ENCODE peak calls at places on chromosome 18, in four cellular contexts. W is H9, T is mesenchymal stem cell, Y is mesendoderm. L is an unnamed sample.

GRCh38 chr18:56807883-56808282 is 156.7 kb downstream of the WDR7 start:
- DNase-seq in W (no peak), T (no peak), Y (no peak), L (no peak)

GRCh38 chr18:58727776-58728500 is 56.7 kb downstream of the MALT1 start:
- DNase-seq in W (no peak), T (no peak), Y (no peak), L (peak)

GRCh38 chr18:5515007-5515744 is 28.6 kb downstream of the EPB41L3 start:
- DNase-seq in W (no peak), T (no peak), Y (no peak), L (no peak)

GRCh38 chr18:28792404-28793103 is 615.6 kb upstream of the CDH2 start:
- DNase-seq in W (no peak), T (no peak), Y (no peak), L (no peak)

GRCh38 chr18:24704921-24705620 is 244.6 kb downstream of the HRH4 start:
- DNase-seq in W (no peak), T (peak), Y (no peak), L (peak)

GRCh38 chr18:23793985-23794867 is 105.0 kb downstream of the LAMA3 start:
- DNase-seq in W (no peak), T (no peak), Y (peak), L (no peak)

GRCh38 chr18:21257383-21257782 is 15.4 kb downstream of the GREB1L start:
- DNase-seq in W (no peak), T (no peak), Y (no peak), L (peak)

GRCh38 chr18:27860011-27860410 is 316.9 kb downstream of the CDH2 start:
- DNase-seq in W (no peak), T (no peak), Y (peak), L (no peak)

GRCh38 chr18:50780144-50780543 is 39.7 kb downstream of the MRO start:
- DNase-seq in W (no peak), T (no peak), Y (no peak), L (no peak)

GRCh38 chr18:61435064-61435652 is 101.9 kb downstream of the CDH20 start:
- DNase-seq in W (peak), T (peak), Y (peak), L (peak)

GRCh38 chr18:8084160-8084559 is 517.0 kb downstream of the PTPRM start:
- DNase-seq in W (peak), T (peak), Y (peak), L (peak)

GRCh38 chr18:54479365-54479764 is 111.7 kb upstream of the DYNAP start:
- DNase-seq in W (no peak), T (no peak), Y (peak), L (no peak)

GRCh38 chr18:11149441-11150270 is at the start of gene PIEZO2:
- DNase-seq in W (peak), T (peak), Y (peak), L (peak)

GRCh38 chr18:63409301-63409700 is 13.0 kb downstream of the VPS4B start:
- DNase-seq in W (no peak), T (peak), Y (no peak), L (peak)

GRCh38 chr18:48607049-48607984 is 68.5 kb downstream of the CTIF start:
- DNase-seq in W (no peak), T (peak), Y (no peak), L (peak)

GRCh38 chr18:49751427-49752094 is 61.8 kb downstream of the ACAA2 start:
- DNase-seq in W (no peak), T (no peak), Y (no peak), L (no peak)

GRCh38 chr18:23784811-23785245 is 95.6 kb downstream of the LAMA3 start:
- DNase-seq in W (no peak), T (peak), Y (peak), L (peak)

GRCh38 chr18:49460958-49461601 is 635 bp upstream of the DYM start:
- DNase-seq in W (no peak), T (no peak), Y (no peak), L (no peak)

GRCh38 chr18:10421859-10422258 is 32.6 kb upstream of the APCDD1 start:
- DNase-seq in W (no peak), T (no peak), Y (no peak), L (peak)

GRCh38 chr18:54119524-54120019 is 104.9 kb downstream of the MBD2 start:
- DNase-seq in W (peak), T (peak), Y (peak), L (peak)

GRCh38 chr18:55427951-55428350 is 160.0 kb downstream of the TCF4 start:
- DNase-seq in W (no peak), T (no peak), Y (no peak), L (no peak)

GRCh38 chr18:67875057-67875456 is 358.5 kb upstream of the DSEL start:
- DNase-seq in W (no peak), T (no peak), Y (peak), L (no peak)

GRCh38 chr18:1691860-1692259 is 787.2 kb downstream of the ADCYAP1 start:
- DNase-seq in W (no peak), T (no peak), Y (no peak), L (no peak)

GRCh38 chr18:55633032-55633431 is 45.0 kb upstream of the TCF4 start:
- DNase-seq in W (no peak), T (no peak), Y (no peak), L (no peak)

GRCh38 chr18:74456017-74456408 is 1.1 kb downstream of the DIPK1C start:
- DNase-seq in W (no peak), T (no peak), Y (no peak), L (no peak)

GRCh38 chr18:62187543-62188378 is 706 bp downstream of the RELCH start:
- DNase-seq in W (peak), T (peak), Y (peak), L (peak)

GRCh38 chr18:79765491-79766245 is 32.1 kb upstream of the KCNG2 start:
- DNase-seq in W (no peak), T (no peak), Y (no peak), L (peak)

GRCh38 chr18:45243347-45244095 is 371.8 kb upstream of the SLC14A2 start:
- DNase-seq in W (no peak), T (no peak), Y (no peak), L (no peak)

GRCh38 chr18:34514957-34515356 is 195.1 kb upstream of the DTNA start:
- DNase-seq in W (no peak), T (no peak), Y (no peak), L (no peak)

GRCh38 chr18:46768166-46768921 is 11.5 kb upstream of the ST8SIA5 start:
- DNase-seq in W (no peak), T (no peak), Y (no peak), L (no peak)

GRCh38 chr18:46770708-46771107 is 13.9 kb upstream of the ST8SIA5 start:
- DNase-seq in W (no peak), T (no peak), Y (peak), L (no peak)

GRCh38 chr18:46767217-46767616 is 10.4 kb upstream of the ST8SIA5 start:
- DNase-seq in W (no peak), T (no peak), Y (peak), L (no peak)

GRCh38 chr18:46772396-46772795 is 15.5 kb upstream of the ST8SIA5 start:
- DNase-seq in W (peak), T (no peak), Y (peak), L (no peak)

GRCh38 chr18:46771141-46771540 is 14.3 kb upstream of the ST8SIA5 start:
- DNase-seq in W (no peak), T (no peak), Y (peak), L (no peak)
- H2BK15ac ChIP-seq in W (no peak), T (no peak), Y (no peak), L (no peak)

DNA sequence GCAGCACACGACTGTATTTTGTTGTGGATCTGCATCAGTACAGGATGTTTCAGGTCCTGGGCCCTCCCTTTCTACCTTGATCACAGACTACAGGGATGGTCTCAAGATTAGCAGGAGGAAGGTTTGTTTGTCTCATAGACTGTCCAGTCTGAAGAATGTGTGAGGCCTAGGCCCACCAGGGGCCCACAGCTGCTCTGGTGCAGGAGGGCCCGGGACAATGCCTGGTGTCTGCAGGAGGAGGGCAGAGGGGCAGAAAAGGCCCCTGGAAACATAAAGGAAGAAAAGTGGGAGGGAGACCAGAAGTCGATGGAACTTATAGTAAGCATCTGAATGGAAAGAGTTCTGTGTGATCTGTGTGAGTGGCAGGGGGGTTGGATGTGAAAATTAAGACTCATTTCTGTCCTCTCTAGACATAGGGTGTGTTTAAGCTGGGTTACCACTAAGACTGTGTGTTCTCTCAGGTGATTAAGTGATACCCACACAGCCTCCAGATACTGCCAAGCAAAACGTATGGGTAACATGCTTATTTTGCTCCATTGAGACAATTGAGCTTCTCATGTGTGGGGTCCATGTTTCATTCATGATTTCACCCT is 33.4 kb upstream of the LPIN2 start:
- DNase-seq in W (no peak), T (no peak), Y (no peak), L (no peak)
- H2BK15ac ChIP-seq in W (no peak), T (no peak), Y (no peak), L (no peak)

GRCh38 chr18:46322941-46323340 is 218.8 kb downstream of the HAUS1 start:
- DNase-seq in W (no peak), T (no peak), Y (no peak), L (no peak)
- H2BK15ac ChIP-seq in W (no peak), T (no peak), Y (no peak), L (no peak)

GRCh38 chr18:36330435-36331049 is 33.0 kb downstream of the FHOD3 start:
- DNase-seq in W (peak), T (no peak), Y (no peak), L (peak)
- H2BK15ac ChIP-seq in W (no peak), T (no peak), Y (no peak), L (no peak)

GRCh38 chr18:3248062-3248669 is 565 bp downstream of the MYL12A start:
- DNase-seq in W (no peak), T (peak), Y (no peak), L (peak)
- H2BK15ac ChIP-seq in W (no peak), T (peak), Y (no peak), L (peak)

L was measured in IMR-90.